ENCODE peak calls at places on chromosomes 13 and 19, in eight cellular contexts. E is cardiac muscle cell; R is activated CD4-positive, alpha-beta T cell treated with anti-CD3 and anti-CD28 coated beads, Interleukin-2, amount 50 U/mL, for 48 hours; P is stimulated activated CD8-positive, alpha-beta memory T cell treated with anti-CD3 and anti-CD28 coated beads, Interleukin-15, amount 100 ng/mL, for 24 hours; F is left lung; A is hippocampal formation; Q is stimulated activated CD4-positive, alpha-beta T cell treated with anti-CD3 and anti-CD28 coated beads, Interleukin-4, amount 100 ng/mL, for 48 hours; N is CD8-positive, alpha-beta memory T cell. J is an unnamed sample.
A peak's percentile ranks its signal among the peaks of the same experiment; 100 is the strongest.

GRCh38 chr19:35154535-35155406 is at the start of gene FXYD5:
- DNase-seq in A (no peak), P (peak; percentile 46), E (no peak), Q (peak; percentile 73), N (peak; percentile 62), R (peak; percentile 91), F (peak; percentile 96), J (peak; percentile 55)

GRCh38 chr19:54677217-54677616 is 14.4 kb downstream of the LILRB4 start:
- DNase-seq in F (no peak), P (no peak), R (no peak), E (no peak), Q (no peak), A (no peak), N (no peak), J (no peak)

GRCh38 chr13:37657134-37657533 is 58.6 kb upstream of the POSTN start:
- DNase-seq in R (no peak), F (no peak), Q (no peak), N (no peak), E (no peak), P (no peak), A (no peak), J (no peak)

GRCh38 chr19:408441-409005 is 424 bp downstream of the C2CD4C start:
- DNase-seq in A (no peak), F (peak; percentile 74), N (no peak), Q (no peak), R (no peak), P (no peak), E (peak; percentile 20), J (no peak)

GRCh38 chr19:36207605-36208252 is 6.7 kb downstream of the ZNF565 start:
- DNase-seq in A (no peak), F (no peak), E (no peak), Q (no peak), R (no peak), N (no peak), P (no peak), J (no peak)

GRCh38 chr19:49151339-49152217 is 3.6 kb downstream of the HRC start:
- DNase-seq in Q (peak; percentile 56), A (no peak), N (peak; percentile 23), E (peak; percentile 79), F (peak; percentile 89), P (no peak), R (peak; percentile 55), J (peak; percentile 40)

GRCh38 chr13:113647351-113648217 is 10.4 kb downstream of the ATP4B start:
- DNase-seq in Q (no peak), N (no peak), A (peak; percentile 89), E (no peak), F (peak; percentile 94), P (no peak), R (no peak), J (peak; percentile 10)

GRCh38 chr13:113499936-113500335 is 9.4 kb upstream of the DCUN1D2 start:
- DNase-seq in P (no peak), Q (no peak), N (no peak), R (no peak), E (no peak), F (no peak), A (no peak), J (no peak)

GRCh38 chr13:20127563-20128458 is 33.0 kb downstream of the GJA3 start:
- DNase-seq in A (peak; percentile 53), R (peak; percentile 60), F (peak; percentile 93), E (peak; percentile 69), Q (no peak), N (no peak), P (no peak), J (peak; percentile 31)

GRCh38 chr13:80249906-80250513 is 90.9 kb downstream of the SPRY2 start:
- DNase-seq in E (no peak), Q (no peak), A (no peak), P (no peak), F (no peak), N (no peak), R (no peak), J (no peak)